ENCODE peak calls at places on chromosomes 1 and 21, in eight cellular contexts. One of them, this sample, is unnamed.
A peak's percentile ranks its signal among the peaks of the same experiment; 100 is the strongest.

GRCh38 chr1:1959840-1960479 is 40.9 kb upstream of the TMEM52 start:
- DNase-seq in Ammon's horn: peak; percentile 79
- DNase-seq in body of pancreas: peak; percentile 84
- DNase-seq in cardiac muscle cell: peak; percentile 91
- DNase-seq in NCI-H82: peak; percentile 85
- DNase-seq in ureter: peak; percentile 75
- DNase-seq in mesothelial cell of epicardium: peak; percentile 78
- DNase-seq in stimulated activated CD4-positive, alpha-beta T cell treated with anti-CD3 and anti-CD28 coated beads, Interleukin-12 subunit alpha, Interleukin-12 subunit beta, amount 100 ng/mL, for 24 hours: peak; percentile 47
- DNase-seq in this sample: peak; percentile 44

GRCh38 chr21:26845066-26845749 is at the start of gene ADAMTS1:
- DNase-seq in stimulated activated CD4-positive, alpha-beta T cell treated with anti-CD3 and anti-CD28 coated beads, Interleukin-12 subunit alpha, Interleukin-12 subunit beta, amount 100 ng/mL, for 24 hours: no peak
- DNase-seq in Ammon's horn: peak; percentile 93
- DNase-seq in cardiac muscle cell: peak; percentile 96
- DNase-seq in ureter: peak; percentile 95
- DNase-seq in body of pancreas: peak; percentile 81
- DNase-seq in NCI-H82: peak; percentile 39
- DNase-seq in mesothelial cell of epicardium: peak; percentile 80
- DNase-seq in this sample: peak; percentile 89

GRCh38 chr1:1757422-1758058 is 20.7 kb downstream of the NADK start:
- DNase-seq in stimulated activated CD4-positive, alpha-beta T cell treated with anti-CD3 and anti-CD28 coated beads, Interleukin-12 subunit alpha, Interleukin-12 subunit beta, amount 100 ng/mL, for 24 hours: no peak
- DNase-seq in ureter: no peak
- DNase-seq in cardiac muscle cell: no peak
- DNase-seq in body of pancreas: no peak
- DNase-seq in Ammon's horn: no peak
- DNase-seq in NCI-H82: no peak
- DNase-seq in mesothelial cell of epicardium: no peak
- DNase-seq in this sample: no peak

GRCh38 chr1:88063605-88064004 is 620.5 kb upstream of the PKN2 start:
- DNase-seq in Ammon's horn: no peak
- DNase-seq in mesothelial cell of epicardium: no peak
- DNase-seq in cardiac muscle cell: peak; percentile 11
- DNase-seq in stimulated activated CD4-positive, alpha-beta T cell treated with anti-CD3 and anti-CD28 coated beads, Interleukin-12 subunit alpha, Interleukin-12 subunit beta, amount 100 ng/mL, for 24 hours: no peak
- DNase-seq in ureter: no peak
- DNase-seq in NCI-H82: no peak
- DNase-seq in body of pancreas: no peak
- DNase-seq in this sample: no peak

GRCh38 chr1:14996133-14997050 is 157.2 kb upstream of the TMEM51 start:
- DNase-seq in cardiac muscle cell: peak; percentile 32
- DNase-seq in stimulated activated CD4-positive, alpha-beta T cell treated with anti-CD3 and anti-CD28 coated beads, Interleukin-12 subunit alpha, Interleukin-12 subunit beta, amount 100 ng/mL, for 24 hours: no peak
- DNase-seq in Ammon's horn: no peak
- DNase-seq in body of pancreas: no peak
- DNase-seq in mesothelial cell of epicardium: no peak
- DNase-seq in ureter: no peak
- DNase-seq in NCI-H82: no peak
- DNase-seq in this sample: no peak

GRCh38 chr1:151713874-151714273 is 2.7 kb downstream of the CELF3 start:
- DNase-seq in NCI-H82: no peak
- DNase-seq in ureter: no peak
- DNase-seq in cardiac muscle cell: no peak
- DNase-seq in body of pancreas: no peak
- DNase-seq in Ammon's horn: no peak
- DNase-seq in mesothelial cell of epicardium: no peak
- DNase-seq in stimulated activated CD4-positive, alpha-beta T cell treated with anti-CD3 and anti-CD28 coated beads, Interleukin-12 subunit alpha, Interleukin-12 subunit beta, amount 100 ng/mL, for 24 hours: no peak
- DNase-seq in this sample: peak; percentile 29

GRCh38 chr1:198287916-198288315 is 131.1 kb downstream of the NEK7 start:
- DNase-seq in body of pancreas: peak; percentile 81
- DNase-seq in cardiac muscle cell: no peak
- DNase-seq in NCI-H82: peak; percentile 54
- DNase-seq in ureter: no peak
- DNase-seq in mesothelial cell of epicardium: no peak
- DNase-seq in Ammon's horn: no peak
- DNase-seq in stimulated activated CD4-positive, alpha-beta T cell treated with anti-CD3 and anti-CD28 coated beads, Interleukin-12 subunit alpha, Interleukin-12 subunit beta, amount 100 ng/mL, for 24 hours: no peak
- DNase-seq in this sample: no peak

GRCh38 chr1:171179323-171180227 is 5.5 kb upstream of the FMO2 start:
- DNase-seq in stimulated activated CD4-positive, alpha-beta T cell treated with anti-CD3 and anti-CD28 coated beads, Interleukin-12 subunit alpha, Interleukin-12 subunit beta, amount 100 ng/mL, for 24 hours: no peak
- DNase-seq in Ammon's horn: no peak
- DNase-seq in cardiac muscle cell: no peak
- DNase-seq in mesothelial cell of epicardium: no peak
- DNase-seq in NCI-H82: peak; percentile 91
- DNase-seq in body of pancreas: no peak
- DNase-seq in ureter: no peak
- DNase-seq in this sample: peak; percentile 56

GRCh38 chr1:233227930-233228465 is 67.5 kb downstream of the PCNX2 start:
- DNase-seq in cardiac muscle cell: no peak
- DNase-seq in NCI-H82: peak; percentile 25
- DNase-seq in body of pancreas: no peak
- DNase-seq in stimulated activated CD4-positive, alpha-beta T cell treated with anti-CD3 and anti-CD28 coated beads, Interleukin-12 subunit alpha, Interleukin-12 subunit beta, amount 100 ng/mL, for 24 hours: no peak
- DNase-seq in ureter: no peak
- DNase-seq in mesothelial cell of epicardium: no peak
- DNase-seq in Ammon's horn: no peak
- DNase-seq in this sample: no peak

GRCh38 chr1:151144474-151145157 is 1.8 kb downstream of the SEMA6C start:
- DNase-seq in body of pancreas: no peak
- DNase-seq in mesothelial cell of epicardium: no peak
- DNase-seq in Ammon's horn: no peak
- DNase-seq in stimulated activated CD4-positive, alpha-beta T cell treated with anti-CD3 and anti-CD28 coated beads, Interleukin-12 subunit alpha, Interleukin-12 subunit beta, amount 100 ng/mL, for 24 hours: no peak
- DNase-seq in NCI-H82: peak; percentile 42
- DNase-seq in cardiac muscle cell: peak; percentile 16
- DNase-seq in ureter: no peak
- DNase-seq in this sample: no peak

GRCh38 chr1:119795471-119795870 is 15.8 kb downstream of the REG4 start:
- DNase-seq in stimulated activated CD4-positive, alpha-beta T cell treated with anti-CD3 and anti-CD28 coated beads, Interleukin-12 subunit alpha, Interleukin-12 subunit beta, amount 100 ng/mL, for 24 hours: no peak
- DNase-seq in cardiac muscle cell: no peak
- DNase-seq in ureter: no peak
- DNase-seq in Ammon's horn: no peak
- DNase-seq in mesothelial cell of epicardium: no peak
- DNase-seq in NCI-H82: no peak
- DNase-seq in body of pancreas: peak; percentile 30
- DNase-seq in this sample: no peak

GRCh38 chr1:22350987-22351756 is 100.5 kb upstream of the ZBTB40 start:
- DNase-seq in cardiac muscle cell: no peak
- DNase-seq in stimulated activated CD4-positive, alpha-beta T cell treated with anti-CD3 and anti-CD28 coated beads, Interleukin-12 subunit alpha, Interleukin-12 subunit beta, amount 100 ng/mL, for 24 hours: no peak
- DNase-seq in mesothelial cell of epicardium: no peak
- DNase-seq in ureter: no peak
- DNase-seq in Ammon's horn: no peak
- DNase-seq in body of pancreas: no peak
- DNase-seq in NCI-H82: peak; percentile 80
- DNase-seq in this sample: no peak

GRCh38 chr1:22753396-22754083 is 42.9 kb downstream of the EPHB2 start:
- DNase-seq in NCI-H82: no peak
- DNase-seq in mesothelial cell of epicardium: no peak
- DNase-seq in stimulated activated CD4-positive, alpha-beta T cell treated with anti-CD3 and anti-CD28 coated beads, Interleukin-12 subunit alpha, Interleukin-12 subunit beta, amount 100 ng/mL, for 24 hours: no peak
- DNase-seq in ureter: no peak
- DNase-seq in cardiac muscle cell: peak; percentile 69
- DNase-seq in Ammon's horn: no peak
- DNase-seq in body of pancreas: no peak
- DNase-seq in this sample: no peak

GRCh38 chr1:154207262-154207661 is 1.1 kb upstream of the CFAP141 start:
- DNase-seq in cardiac muscle cell: no peak
- DNase-seq in mesothelial cell of epicardium: no peak
- DNase-seq in Ammon's horn: no peak
- DNase-seq in body of pancreas: no peak
- DNase-seq in NCI-H82: no peak
- DNase-seq in ureter: no peak
- DNase-seq in stimulated activated CD4-positive, alpha-beta T cell treated with anti-CD3 and anti-CD28 coated beads, Interleukin-12 subunit alpha, Interleukin-12 subunit beta, amount 100 ng/mL, for 24 hours: no peak
- DNase-seq in this sample: no peak

GRCh38 chr1:43908858-43909257 is 24.7 kb upstream of the ARTN start:
- DNase-seq in stimulated activated CD4-positive, alpha-beta T cell treated with anti-CD3 and anti-CD28 coated beads, Interleukin-12 subunit alpha, Interleukin-12 subunit beta, amount 100 ng/mL, for 24 hours: no peak
- DNase-seq in body of pancreas: no peak
- DNase-seq in NCI-H82: peak; percentile 65
- DNase-seq in mesothelial cell of epicardium: no peak
- DNase-seq in Ammon's horn: no peak
- DNase-seq in cardiac muscle cell: no peak
- DNase-seq in ureter: no peak
- DNase-seq in this sample: peak; percentile 6

GRCh38 chr1:30184393-30185141 is 538.8 kb downstream of the MATN1 start:
- DNase-seq in ureter: peak; percentile 20
- DNase-seq in body of pancreas: no peak
- DNase-seq in mesothelial cell of epicardium: no peak
- DNase-seq in Ammon's horn: no peak
- DNase-seq in NCI-H82: no peak
- DNase-seq in cardiac muscle cell: no peak
- DNase-seq in stimulated activated CD4-positive, alpha-beta T cell treated with anti-CD3 and anti-CD28 coated beads, Interleukin-12 subunit alpha, Interleukin-12 subunit beta, amount 100 ng/mL, for 24 hours: no peak
- DNase-seq in this sample: no peak

GRCh38 chr1:35449334-35450008 is 107.7 kb downstream of the KIAA0319L start:
- DNase-seq in mesothelial cell of epicardium: no peak
- DNase-seq in cardiac muscle cell: peak; percentile 88
- DNase-seq in Ammon's horn: no peak
- DNase-seq in ureter: no peak
- DNase-seq in NCI-H82: peak; percentile 75
- DNase-seq in stimulated activated CD4-positive, alpha-beta T cell treated with anti-CD3 and anti-CD28 coated beads, Interleukin-12 subunit alpha, Interleukin-12 subunit beta, amount 100 ng/mL, for 24 hours: no peak
- DNase-seq in body of pancreas: no peak
- DNase-seq in this sample: peak; percentile 45

This sample was measured in NCI-H524.